ENCODE peak calls at places on chromosomes 13 and 19, in six cellular contexts. N is hepatocyte, P is OCI-LY7, F is PC-3, Q is GM23248, G is GM23338. V is an unnamed sample. For H3K4me1 and H3K9me2, the result is how much of the 10 kb centered on the place peaks cover.

GRCh38 chr13:45393941-45394570 is 24.1 kb downstream of the SLC25A30 start:
- DNase-seq in N (peak), P (peak), F (peak), Q (peak), G (peak), V (peak)

GRCh38 chr13:43272866-43273265 is 249.5 kb downstream of the DNAJC15 start:
- DNase-seq in N (no peak), P (no peak), F (no peak), Q (no peak), G (no peak), V (no peak)

GRCh38 chr19:14116918-14117578 is 514 bp downstream of the PRKACA start:
- DNase-seq in N (peak), P (peak), F (no peak), Q (peak), G (peak), V (peak)

GRCh38 chr13:38264363-38265134 is 85.1 kb upstream of the UFM1 start:
- DNase-seq in N (no peak), P (no peak), F (no peak), Q (no peak), G (no peak), V (no peak)

GRCh38 chr13:90867336-90867683 is 480.2 kb upstream of the MIR17HG start:
- DNase-seq in N (peak), P (peak), F (peak), Q (peak), G (peak), V (peak)

GRCh38 chr13:39616087-39616694 is 13.2 kb upstream of the LHFPL6 start:
- DNase-seq in N (peak), P (peak), F (peak), Q (peak), G (peak), V (no peak)

GRCh38 chr19:30682576-30683536 is 310.7 kb downstream of the ZNF536 start:
- DNase-seq in N (peak), P (peak), F (peak), Q (peak), G (peak), V (peak)

GRCh38 chr13:45989607-45990006 is 62.9 kb downstream of the ZC3H13 start:
- DNase-seq in N (no peak), P (no peak), F (no peak), Q (peak), G (no peak), V (no peak)

GRCh38 chr13:113788413-113789135 is 29.5 kb downstream of the TMEM255B start:
- DNase-seq in N (no peak), P (no peak), F (no peak), Q (no peak), G (no peak), V (no peak)

GRCh38 chr19:2255112-2255845 is 938 bp downstream of the JSRP1 start:
- DNase-seq in N (no peak), P (no peak), F (no peak), Q (no peak), G (no peak), V (no peak)

GRCh38 chr19:2255982-2256685 is at the start of gene JSRP1:
- DNase-seq in N (no peak), P (peak), F (no peak), Q (no peak), G (peak), V (no peak)

GRCh38 chr19:2252481-2253105 is 3.5 kb downstream of the AMH start:
- DNase-seq in N (no peak), P (no peak), F (no peak), Q (no peak), G (peak), V (no peak)

GRCh38 chr19:2253106-2254051 is 2.8 kb downstream of the JSRP1 start:
- DNase-seq in N (no peak), P (peak), F (no peak), Q (no peak), G (peak), V (no peak)

GRCh38 chr19:2254052-2254872 is 2.0 kb downstream of the JSRP1 start:
- DNase-seq in N (peak), P (no peak), F (no peak), Q (peak), G (peak), V (no peak)
- H3K4me1 ChIP-seq in N (under half), P (half or more), F (under half), Q (under half), G (under half), V (under half)

GRCh38 chr19:18425515-18426415 is 6.6 kb downstream of the SSBP4 start:
- DNase-seq in N (no peak), P (no peak), F (no peak), Q (peak), G (peak), V (no peak)
- H3K4me2 ChIP-seq in N (no peak), P (peak), F (no peak), Q (peak), G (no peak), V (no peak)

GRCh38 chr19:35267818-35268545 is 780 bp upstream of the USF2 start:
- DNase-seq in N (peak), P (peak), F (peak), Q (peak), G (peak), V (peak)
- H3K9me2 ChIP-seq in N (under half), P (under half), F (under half), Q (under half), G (under half), V (under half)

DNA sequence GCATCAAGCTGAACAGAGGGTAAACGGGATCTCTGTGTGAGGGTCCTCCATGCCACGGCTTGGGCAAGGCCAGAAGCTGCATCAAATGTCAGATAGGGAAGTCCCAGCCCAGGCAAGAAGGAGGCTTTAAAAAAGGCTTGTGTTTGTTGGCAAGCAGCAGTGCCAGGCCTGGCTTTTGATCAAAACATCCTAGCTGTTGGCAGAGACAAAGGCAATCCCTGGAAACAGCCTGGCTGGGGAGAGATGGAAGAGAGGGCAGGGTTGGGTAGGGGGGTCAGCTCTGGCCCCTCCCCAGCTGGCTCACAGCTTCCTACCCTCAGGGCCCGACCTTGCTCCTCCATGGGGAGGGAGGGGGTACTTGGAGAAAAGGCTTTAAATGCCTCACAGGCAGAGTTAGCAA is 61.8 kb upstream of the KCTD15 start:
- DNase-seq in N (no peak), P (no peak), F (no peak), Q (no peak), G (no peak), V (no peak)
- H3K4me1 ChIP-seq in N (under half), P (under half), F (under half), Q (under half), G (under half), V (under half)

GRCh38 chr19:4693471-4694121 is 23.5 kb upstream of the MYDGF start:
- DNase-seq in N (no peak), P (no peak), F (no peak), Q (no peak), G (no peak), V (no peak)
- H3K4me2 ChIP-seq in N (no peak), P (no peak), F (peak), Q (no peak), G (no peak), V (no peak)

GRCh38 chr13:102386461-102386860 is 15.4 kb downstream of the FGF14 start:
- DNase-seq in N (no peak), P (no peak), F (no peak), Q (no peak), G (peak), V (no peak)
- H3K9me2 ChIP-seq in N (under half), P (under half), F (under half), Q (under half), G (under half), V (under half)

DNA sequence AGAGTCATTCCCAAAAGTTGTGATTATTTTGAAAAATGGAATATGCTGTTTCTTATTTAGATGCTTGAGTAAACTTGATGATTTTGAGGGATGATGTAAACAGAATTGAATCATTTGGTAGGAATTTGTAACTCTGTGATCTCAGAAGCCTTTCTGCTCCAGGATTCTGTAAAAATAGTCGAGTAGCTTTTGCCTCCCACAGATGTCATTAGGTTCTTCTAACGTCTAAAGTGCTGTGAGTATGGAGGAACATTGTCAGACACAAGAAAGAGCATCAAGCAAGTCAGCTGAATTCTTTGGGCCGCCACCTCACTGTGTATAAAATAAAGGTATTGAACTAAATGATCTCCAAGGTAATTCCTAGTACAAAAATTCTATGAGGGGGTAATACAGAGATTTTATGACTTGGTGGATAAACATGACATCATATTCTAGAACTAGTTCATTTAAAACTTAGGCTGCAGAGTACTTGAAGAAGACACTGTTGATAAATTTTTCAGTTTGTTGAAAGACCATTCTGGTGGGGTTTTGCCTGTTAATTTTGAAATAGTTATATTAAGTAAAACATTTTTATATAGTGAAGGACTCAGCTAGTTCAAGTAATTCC is 1.4 kb upstream of the GPR183 start:
- DNase-seq in N (no peak), P (no peak), F (no peak), Q (peak), G (no peak), V (no peak)
- H3K4me1 ChIP-seq in N (under half), P (under half), F (under half), Q (half or more), G (under half), V (under half)

GRCh38 chr19:934865-935422 is 9.1 kb downstream of the ARID3A start:
- DNase-seq in N (peak), P (no peak), F (peak), Q (peak), G (no peak), V (peak)
- H3K4me2 ChIP-seq in N (peak), P (no peak), F (peak), Q (no peak), G (no peak), V (no peak)

GRCh38 chr19:47461876-47462275 is 9.8 kb downstream of the SLC8A2 start:
- DNase-seq in N (no peak), P (no peak), F (no peak), Q (no peak), G (no peak), V (no peak)
- H3K9me2 ChIP-seq in N (under half), P (under half), F (under half), Q (under half), G (under half), V (under half)

V was measured in PC-9.